ENCODE peak calls at places on chromosomes 1 and 21, in four cellular contexts. E is tibial artery, J is tibial nerve, A is ovary. T is an unnamed sample.

GRCh38 chr1:24233684-24234600 is 46.9 kb upstream of the IFNLR1 start:
- DNase-seq in E (no peak), J (no peak), A (no peak), T (no peak)

GRCh38 chr21:45982758-45983731 is 1.5 kb downstream of the COL6A1 start:
- DNase-seq in E (peak; percentile 26), J (no peak), A (peak; percentile 60), T (no peak)

GRCh38 chr1:33836911-33837310 is 27.0 kb upstream of the HMGB4 start:
- DNase-seq in E (no peak), J (no peak), A (no peak), T (no peak)

GRCh38 chr1:119713538-119714456 is 2.1 kb downstream of the PHGDH start:
- DNase-seq in E (peak; percentile 38), J (no peak), A (no peak), T (no peak)

GRCh38 chr1:173489149-173489600 is 12.0 kb downstream of the PRDX6 start:
- DNase-seq in E (no peak), J (no peak), A (no peak), T (no peak)

GRCh38 chr1:231590453-231591198 is 36.0 kb upstream of the DISC1 start:
- DNase-seq in E (peak; percentile 43), J (peak; percentile 44), A (peak; percentile 61), T (peak; percentile 54)

GRCh38 chr1:12573015-12573825 is 44.8 kb downstream of the DHRS3 start:
- DNase-seq in E (no peak), J (no peak), A (no peak), T (no peak)

GRCh38 chr1:92940541-92940940 is 20.7 kb downstream of the DIPK1A start:
- DNase-seq in E (no peak), J (no peak), A (no peak), T (no peak)

GRCh38 chr1:114054148-114054547 is 74.9 kb downstream of the OLFML3 start:
- DNase-seq in E (no peak), J (no peak), A (no peak), T (no peak)

GRCh38 chr1:8439015-8439702 is 121.2 kb downstream of the SLC45A1 start:
- DNase-seq in E (peak; percentile 87), J (peak; percentile 79), A (peak; percentile 71), T (peak; percentile 75)

GRCh38 chr1:25556791-25557476 is 13.5 kb downstream of the LDLRAP1 start:
- DNase-seq in E (no peak), J (peak; percentile 59), A (no peak), T (no peak)

GRCh38 chr1:151711044-151711800 is 5.4 kb downstream of the CELF3 start:
- DNase-seq in E (no peak), J (no peak), A (no peak), T (no peak)

GRCh38 chr21:20004353-20004752 is 993.9 kb upstream of the NCAM2 start:
- DNase-seq in E (no peak), J (no peak), A (no peak), T (no peak)

GRCh38 chr1:38028105-38028591 is 15.6 kb downstream of the UTP11 start:
- DNase-seq in E (no peak), J (no peak), A (no peak), T (no peak)

GRCh38 chr1:218164930-218165686 is 120.0 kb upstream of the RRP15 start:
- DNase-seq in E (no peak), J (no peak), A (peak; percentile 25), T (no peak)

GRCh38 chr1:240237305-240237721 is 145.6 kb downstream of the FMN2 start:
- DNase-seq in E (no peak), J (no peak), A (no peak), T (no peak)

GRCh38 chr1:16012590-16013219 is 5.1 kb downstream of the HSPB7 start:
- DNase-seq in E (peak; percentile 74), J (peak; percentile 30), A (peak; percentile 90), T (peak; percentile 60)

GRCh38 chr1:204711947-204712701 is 26.6 kb upstream of the LRRN2 start:
- DNase-seq in E (no peak), J (no peak), A (no peak), T (no peak)

GRCh38 chr1:71526824-71527223 is 446.0 kb upstream of the ZRANB2 start:
- DNase-seq in E (no peak), J (no peak), A (no peak), T (no peak)

GRCh38 chr1:71522721-71523120 is 441.9 kb upstream of the ZRANB2 start:
- DNase-seq in E (no peak), J (no peak), A (no peak), T (no peak)

DNA sequence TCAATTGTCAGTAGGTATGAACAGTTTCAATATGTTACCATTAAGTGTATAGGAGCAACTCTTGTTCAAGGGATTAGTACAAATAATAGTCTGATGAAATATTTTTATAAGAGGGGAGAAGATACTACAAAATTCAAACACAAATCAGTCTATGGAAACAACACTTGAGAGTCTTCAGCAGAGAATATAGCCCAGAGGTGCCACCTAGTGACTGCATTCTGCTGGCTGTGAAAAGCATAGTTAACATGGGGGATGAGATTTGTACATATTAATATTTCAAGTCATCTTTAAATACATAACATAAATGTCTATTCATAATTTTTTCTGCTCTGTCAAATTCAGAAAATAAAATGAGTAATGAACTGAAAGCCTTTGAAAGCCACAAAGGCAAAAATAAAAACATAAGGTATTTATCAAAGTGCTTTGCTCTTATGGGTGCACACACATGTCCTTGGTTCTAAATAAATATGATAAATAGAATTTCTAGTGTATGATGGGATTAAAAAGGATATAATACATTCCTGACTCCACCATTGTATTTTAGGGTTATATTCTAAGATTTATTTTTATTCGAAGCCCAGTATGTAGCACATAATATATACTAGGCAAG is 440.9 kb upstream of the ZRANB2 start:
- DNase-seq in E (no peak), J (peak; percentile 55), A (peak; percentile 52), T (no peak)
- TF ChIP-seq CTCF in E (no peak), J (peak; percentile 38), A (no peak), T (peak; percentile 42)

GRCh38 chr1:225889743-225890142 is 797 bp upstream of the LEFTY1 start:
- DNase-seq in E (no peak), J (no peak), A (no peak), T (no peak)
- H3K27ac ChIP-seq in E (no peak overlapping the region), J (no peak overlapping the region), A (no peak overlapping the region), T (no peak overlapping the region)

GRCh38 chr1:2926447-2927055 is 94.7 kb upstream of the ACTRT2 start:
- DNase-seq in E (no peak), J (no peak), A (no peak), T (no peak)
- H3K9me3 ChIP-seq in E (no peaks in the 10 kb centered on the region), J (peaks cover 7% of the 10 kb centered on the region), A (no peaks in the 10 kb centered on the region), T (no peaks in the 10 kb centered on the region)

GRCh38 chr1:9914603-9914937 is 4.5 kb upstream of the CTNNBIP1 start:
- DNase-seq in E (no peak), J (no peak), A (no peak), T (no peak)
- TF ChIP-seq CTCF in E (no peak), J (no peak), A (no peak), T (no peak)